ENCODE peak calls at places on chromosomes 6 and 20, in eight cellular contexts. T is upper lobe of right lung, P is T-helper 1 cell, K is iPS DF 6.9, G is endothelial cell, N is psoas muscle, R is BJ, Q is iPS-NIHi11. F is an unnamed sample.

GRCh38 chr20:16747291-16747811 is 807 bp upstream of the OTOR start:
- DNase-seq in T (no peak), P (no peak), K (no peak), G (no peak), N (no peak), R (no peak), Q (peak), F (no peak)

GRCh38 chr6:33080127-33081089 is 4.6 kb downstream of the HLA-DPB1 start:
- DNase-seq in T (peak), P (no peak), K (peak), G (peak), N (peak), R (peak), Q (peak), F (peak)

GRCh38 chr20:31923388-31924271 is 28.2 kb downstream of the PDRG1 start:
- DNase-seq in T (no peak), P (no peak), K (no peak), G (no peak), N (no peak), R (no peak), Q (no peak), F (no peak)

GRCh38 chr20:19824861-19825260 is 66.8 kb downstream of the RIN2 start:
- DNase-seq in T (no peak), P (no peak), K (no peak), G (no peak), N (no peak), R (no peak), Q (no peak), F (no peak)

GRCh38 chr20:55515831-55516230 is 489.5 kb downstream of the CBLN4 start:
- DNase-seq in T (no peak), P (no peak), K (no peak), G (no peak), N (no peak), R (no peak), Q (no peak), F (no peak)

GRCh38 chr6:26260110-26260637 is 104.8 kb upstream of the BTN3A2 start:
- DNase-seq in T (no peak), P (no peak), K (no peak), G (no peak), N (no peak), R (no peak), Q (no peak), F (no peak)

GRCh38 chr6:71209206-71209605 is 79.4 kb upstream of the OGFRL1 start:
- DNase-seq in T (no peak), P (no peak), K (no peak), G (no peak), N (no peak), R (no peak), Q (no peak), F (no peak)

GRCh38 chr6:7463785-7464184 is 74.2 kb downstream of the RIOK1 start:
- DNase-seq in T (no peak), P (no peak), K (peak), G (no peak), N (no peak), R (no peak), Q (peak), F (peak)

GRCh38 chr6:34011298-34011697 is 134.6 kb downstream of the GRM4 start:
- DNase-seq in T (no peak), P (no peak), K (no peak), G (no peak), N (no peak), R (no peak), Q (no peak), F (no peak)

GRCh38 chr20:47099749-47100515 is 205.3 kb downstream of the EYA2 start:
- DNase-seq in T (no peak), P (no peak), K (no peak), G (no peak), N (peak), R (no peak), Q (no peak), F (no peak)

GRCh38 chr20:63050406-63050805 is 43.6 kb upstream of the BHLHE23 start:
- DNase-seq in T (no peak), P (no peak), K (no peak), G (no peak), N (peak), R (no peak), Q (no peak), F (no peak)

GRCh38 chr6:138300469-138300868 is 77.2 kb upstream of the SMIM28 start:
- DNase-seq in T (no peak), P (no peak), K (no peak), G (no peak), N (no peak), R (no peak), Q (no peak), F (no peak)

GRCh38 chr20:47821481-47822100 is 36.3 kb upstream of the SULF2 start:
- DNase-seq in T (no peak), P (no peak), K (no peak), G (no peak), N (no peak), R (no peak), Q (no peak), F (no peak)

GRCh38 chr6:77650098-77650663 is 2.7 kb upstream of the MEI4 start:
- DNase-seq in T (peak), P (no peak), K (peak), G (peak), N (peak), R (no peak), Q (peak), F (peak)

GRCh38 chr20:34437330-34437986 is 74.4 kb downstream of the ITCH start:
- DNase-seq in T (no peak), P (no peak), K (no peak), G (no peak), N (no peak), R (no peak), Q (no peak), F (no peak)

GRCh38 chr20:61499859-61500258 is 247.8 kb downstream of the CDH4 start:
- DNase-seq in T (no peak), P (no peak), K (no peak), G (no peak), N (no peak), R (no peak), Q (no peak), F (no peak)

GRCh38 chr20:2149507-2149906 is 47.9 kb downstream of the STK35 start:
- DNase-seq in T (no peak), P (no peak), K (no peak), G (no peak), N (no peak), R (no peak), Q (no peak), F (peak)

GRCh38 chr6:142381845-142382378 is 80.1 kb downstream of the ADGRG6 start:
- DNase-seq in T (no peak), P (no peak), K (no peak), G (no peak), N (no peak), R (no peak), Q (no peak), F (no peak)

GRCh38 chr6:170177383-170178265 is 113.3 kb downstream of the DLL1 start:
- DNase-seq in T (no peak), P (no peak), K (no peak), G (no peak), N (no peak), R (no peak), Q (peak), F (peak)

GRCh38 chr20:24953204-24953565 is 4.1 kb downstream of the CST7 start:
- DNase-seq in T (no peak), P (no peak), K (no peak), G (no peak), N (no peak), R (no peak), Q (no peak), F (peak)

GRCh38 chr6:144151010-144151727 is 852 bp downstream of the STX11 start:
- DNase-seq in T (no peak), P (peak), K (no peak), G (peak), N (no peak), R (no peak), Q (no peak), F (peak)

GRCh38 chr6:42727627-42728026 is 5.2 kb upstream of the PRPH2 start:
- DNase-seq in T (peak), P (no peak), K (no peak), G (no peak), N (no peak), R (no peak), Q (no peak), F (no peak)

GRCh38 chr6:65819152-65819551 is 112.1 kb upstream of the EYS start:
- DNase-seq in T (no peak), P (no peak), K (no peak), G (no peak), N (no peak), R (no peak), Q (no peak), F (no peak)

GRCh38 chr6:45495404-45496084 is 117.8 kb upstream of the SUPT3H start:
- DNase-seq in T (no peak), P (peak), K (no peak), G (no peak), N (no peak), R (no peak), Q (no peak), F (no peak)

GRCh38 chr6:161268526-161269210 is 5.2 kb downstream of the AGPAT4 start:
- DNase-seq in T (no peak), P (no peak), K (no peak), G (no peak), N (no peak), R (no peak), Q (no peak), F (peak)

GRCh38 chr6:157063176-157063934 is 260.0 kb downstream of the TMEM242 start:
- DNase-seq in T (no peak), P (no peak), K (no peak), G (no peak), N (no peak), R (no peak), Q (no peak), F (no peak)

GRCh38 chr6:157304840-157305675 is 18.3 kb downstream of the TMEM242 start:
- DNase-seq in T (no peak), P (no peak), K (no peak), G (peak), N (no peak), R (peak), Q (no peak), F (no peak)

GRCh38 chr20:37630161-37630560 is 63.7 kb upstream of the CTNNBL1 start:
- DNase-seq in T (no peak), P (no peak), K (no peak), G (no peak), N (no peak), R (no peak), Q (no peak), F (no peak)

GRCh38 chr6:130385059-130385695 is 19.4 kb downstream of the TMEM200A start:
- DNase-seq in T (no peak), P (no peak), K (no peak), G (no peak), N (no peak), R (peak), Q (no peak), F (no peak)

GRCh38 chr6:158894192-158894591 is 75.0 kb upstream of the EZR start:
- DNase-seq in T (no peak), P (no peak), K (peak), G (no peak), N (no peak), R (peak), Q (peak), F (peak)

GRCh38 chr20:63703976-63704748 is 3.6 kb downstream of the ARFRP1 start:
- DNase-seq in T (peak), P (no peak), K (no peak), G (no peak), N (peak), R (no peak), Q (no peak), F (peak)

GRCh38 chr20:37823276-37823980 is 79.5 kb upstream of the VSTM2L start:
- DNase-seq in T (no peak), P (no peak), K (no peak), G (no peak), N (no peak), R (no peak), Q (no peak), F (no peak)

GRCh38 chr20:3753098-3753497 is 14.5 kb downstream of the ADISSP start:
- DNase-seq in T (no peak), P (peak), K (no peak), G (peak), N (no peak), R (no peak), Q (peak), F (peak)

GRCh38 chr20:51313275-51313898 is 229.1 kb downstream of the NFATC2 start:
- DNase-seq in T (no peak), P (no peak), K (no peak), G (peak), N (no peak), R (no peak), Q (no peak), F (no peak)